ENCODE peak calls at places on chromosomes 1 and 21, in five cellular contexts. I is sigmoid colon, M is H1, V is K562, J is suprapubic skin. Q is an unnamed sample.

GRCh38 chr1:227058321-227058751 is 118.2 kb downstream of the COQ8A start:
- DNase-seq in M (no peak), I (no peak), V (no peak), J (no peak), Q (no peak)

GRCh38 chr1:17348593-17349234 is 23.3 kb upstream of the PADI6 start:
- DNase-seq in I (peak), J (peak), M (no peak), V (no peak), Q (no peak)

GRCh38 chr21:28561772-28562171 is 430.9 kb downstream of the LTN1 start:
- DNase-seq in J (no peak), M (no peak), I (no peak), V (no peak), Q (no peak)

GRCh38 chr1:174072546-174072945 is 50.4 kb upstream of the RC3H1 start:
- DNase-seq in V (no peak), M (no peak), I (no peak), J (no peak), Q (no peak)

GRCh38 chr1:94544706-94545490 is 3.3 kb upstream of the F3 start:
- DNase-seq in M (no peak), V (no peak), I (no peak), J (no peak), Q (no peak)

GRCh38 chr1:172670791-172671190 is 11.9 kb downstream of the FASLG start:
- DNase-seq in V (no peak), I (no peak), M (no peak), J (no peak), Q (no peak)

GRCh38 chr1:88736633-88737248 is 52.7 kb downstream of the PKN2 start:
- DNase-seq in M (peak), V (peak), J (no peak), I (no peak), Q (no peak)

GRCh38 chr1:99004270-99005141 is at the start of gene PLPPR5:
- DNase-seq in V (no peak), M (no peak), I (no peak), J (no peak), Q (no peak)

GRCh38 chr21:33908760-33909159 is 6.8 kb downstream of the ATP5PO start:
- DNase-seq in J (no peak), V (no peak), I (no peak), M (no peak), Q (no peak)

GRCh38 chr1:178451529-178451928 is 45.2 kb downstream of the CLEC20A start:
- DNase-seq in M (no peak), J (no peak), I (no peak), V (no peak), Q (no peak)

GRCh38 chr1:2448098-2448445 is 28.0 kb upstream of the PLCH2 start:
- DNase-seq in J (no peak), I (no peak), M (no peak), V (peak), Q (no peak)

GRCh38 chr1:83011270-83011669 is 987.7 kb downstream of the TTLL7 start:
- DNase-seq in V (no peak), I (no peak), M (no peak), J (no peak), Q (no peak)

GRCh38 chr1:40404670-40405462 is 31.3 kb downstream of the SMAP2 start:
- DNase-seq in M (no peak), I (no peak), V (peak), J (no peak), Q (no peak)

GRCh38 chr1:15835205-15835740 is 12.2 kb upstream of the SPEN start:
- DNase-seq in J (no peak), M (no peak), I (no peak), V (no peak), Q (no peak)

GRCh38 chr1:214445846-214446614 is 105.4 kb downstream of the PTPN14 start:
- DNase-seq in J (no peak), I (no peak), V (no peak), M (no peak), Q (no peak)

GRCh38 chr1:42316292-42316691 is 18.7 kb downstream of the FOXJ3 start:
- DNase-seq in V (no peak), M (no peak), J (no peak), I (no peak), Q (no peak)

GRCh38 chr1:163315773-163316374 is 5.9 kb upstream of the NUF2 start:
- DNase-seq in V (no peak), I (no peak), M (no peak), J (no peak), Q (peak)

GRCh38 chr21:33428669-33429068 is 25.5 kb downstream of the IFNGR2 start:
- DNase-seq in M (no peak), J (no peak), I (no peak), V (no peak), Q (no peak)

GRCh38 chr1:3923378-3924185 is 23.5 kb upstream of the C1orf174 start:
- DNase-seq in M (no peak), V (no peak), J (no peak), I (peak), Q (no peak)

DNA sequence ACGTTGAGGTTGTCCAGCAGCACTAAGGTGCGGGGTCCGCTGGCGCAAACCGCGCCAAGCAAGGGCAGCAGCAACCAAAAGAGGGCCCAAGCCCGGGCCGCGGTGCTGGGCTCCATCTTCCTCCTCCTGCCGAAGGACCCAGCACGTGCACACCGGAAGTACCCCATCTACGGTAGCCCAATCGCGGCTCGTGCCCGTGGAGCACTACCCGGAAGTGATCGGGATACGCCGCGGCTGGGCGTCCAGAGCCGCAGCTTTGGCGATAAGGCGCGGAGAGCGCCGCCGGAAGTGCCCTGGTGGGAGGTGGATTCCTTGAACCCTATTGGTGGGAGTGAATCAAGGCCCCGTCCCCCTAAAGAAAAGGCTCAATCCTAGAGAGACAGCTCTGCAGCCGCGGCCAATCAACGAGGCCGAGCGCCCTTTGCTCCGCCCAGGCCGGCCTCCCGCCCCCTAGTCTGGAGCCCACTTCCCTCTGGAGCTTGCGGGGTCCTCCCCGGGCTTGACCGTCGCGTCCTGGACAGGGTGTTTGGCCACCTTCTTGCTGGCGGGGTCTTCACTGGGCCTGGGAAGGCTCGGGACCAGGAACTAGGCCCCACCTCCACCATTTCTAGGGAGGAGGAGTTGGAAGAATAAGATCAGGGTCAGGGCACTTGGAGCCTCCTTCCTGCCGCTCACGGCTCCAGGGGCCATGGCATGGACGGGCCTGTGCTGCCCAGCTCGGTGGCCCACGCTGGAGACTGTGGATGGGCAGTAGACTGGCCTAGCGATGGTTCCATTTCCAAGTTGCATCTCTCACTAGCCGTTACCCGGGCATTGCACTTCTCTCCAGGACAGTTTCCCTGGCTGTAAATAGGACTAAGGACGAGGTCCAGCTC is at the start of gene DDOST:
- DNase-seq in V (peak), M (peak), I (peak), J (peak), Q (peak)
- TF ChIP-seq POLR2A in V (peak), M (peak), I (no peak), J (no peak), Q (no peak)

GRCh38 chr1:57340361-57341192 is 83.3 kb downstream of the DAB1 start:
- DNase-seq in J (no peak), M (no peak), I (no peak), V (no peak), Q (no peak)
- TF ChIP-seq CTCF in J (no peak), M (no peak), I (no peak), V (no peak), Q (no peak)

GRCh38 chr1:78340006-78340405 is 150.8 kb upstream of the PTGFR start:
- DNase-seq in J (no peak), V (no peak), M (no peak), I (no peak), Q (no peak)
- TF ChIP-seq EP300 in J (no peak), V (no peak), M (no peak), I (no peak), Q (no peak)

GRCh38 chr1:26970810-26971209 is 10.5 kb upstream of the KDF1 start:
- DNase-seq in M (no peak), J (no peak), V (no peak), I (no peak), Q (peak)
- TF ChIP-seq POLR2A in M (no peak), J (no peak), V (no peak), I (no peak), Q (no peak)

DNA sequence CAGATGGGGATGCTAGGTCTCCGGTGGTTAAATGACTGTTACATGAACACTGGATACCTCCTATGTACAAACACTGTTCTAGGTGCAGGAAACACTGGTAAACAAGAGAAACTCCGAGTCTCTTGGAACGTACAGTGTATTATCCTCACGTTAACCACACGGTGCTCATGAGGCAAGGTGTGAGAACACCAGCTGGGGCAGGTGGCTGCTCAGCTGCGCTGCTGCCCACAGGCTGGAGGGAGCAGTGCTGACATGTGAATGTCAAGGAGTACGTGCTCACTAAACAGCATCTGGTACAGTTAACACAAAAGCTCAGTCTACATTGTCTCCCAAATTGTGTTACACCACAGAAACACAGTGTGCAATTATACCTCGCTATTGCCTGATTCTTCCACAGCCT is 138.5 kb downstream of the GLIS1 start:
- DNase-seq in I (peak), M (no peak), V (no peak), J (no peak), Q (no peak)
- TF ChIP-seq CTCF in I (no peak), M (no peak), V (no peak), J (no peak), Q (no peak)

DNA sequence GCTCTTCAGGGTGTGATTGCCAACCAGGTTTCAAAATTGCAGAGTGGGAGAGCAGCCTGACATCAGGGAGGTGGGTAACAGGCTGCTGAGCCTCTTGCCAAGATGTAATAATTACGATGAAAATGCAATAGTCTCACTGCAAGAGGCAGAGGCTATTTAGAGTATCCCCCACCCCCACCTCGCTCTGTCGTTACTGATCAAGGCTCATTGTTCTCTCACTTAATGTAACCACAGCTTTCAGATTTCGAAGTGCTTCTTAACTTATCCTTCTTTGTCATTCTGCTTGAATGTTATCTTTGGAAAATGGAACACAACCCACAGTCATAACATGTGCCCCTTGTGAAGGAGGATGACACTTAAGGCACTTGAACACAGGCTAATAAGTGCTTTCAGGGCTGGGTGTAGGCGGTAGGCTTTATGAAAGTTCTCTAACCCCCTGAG is 559.2 kb upstream of the PLXNA2 start:
- DNase-seq in M (no peak), I (no peak), J (no peak), V (no peak), Q (no peak)
- TF ChIP-seq EP300 in M (no peak), I (no peak), J (no peak), V (no peak), Q (no peak)

DNA sequence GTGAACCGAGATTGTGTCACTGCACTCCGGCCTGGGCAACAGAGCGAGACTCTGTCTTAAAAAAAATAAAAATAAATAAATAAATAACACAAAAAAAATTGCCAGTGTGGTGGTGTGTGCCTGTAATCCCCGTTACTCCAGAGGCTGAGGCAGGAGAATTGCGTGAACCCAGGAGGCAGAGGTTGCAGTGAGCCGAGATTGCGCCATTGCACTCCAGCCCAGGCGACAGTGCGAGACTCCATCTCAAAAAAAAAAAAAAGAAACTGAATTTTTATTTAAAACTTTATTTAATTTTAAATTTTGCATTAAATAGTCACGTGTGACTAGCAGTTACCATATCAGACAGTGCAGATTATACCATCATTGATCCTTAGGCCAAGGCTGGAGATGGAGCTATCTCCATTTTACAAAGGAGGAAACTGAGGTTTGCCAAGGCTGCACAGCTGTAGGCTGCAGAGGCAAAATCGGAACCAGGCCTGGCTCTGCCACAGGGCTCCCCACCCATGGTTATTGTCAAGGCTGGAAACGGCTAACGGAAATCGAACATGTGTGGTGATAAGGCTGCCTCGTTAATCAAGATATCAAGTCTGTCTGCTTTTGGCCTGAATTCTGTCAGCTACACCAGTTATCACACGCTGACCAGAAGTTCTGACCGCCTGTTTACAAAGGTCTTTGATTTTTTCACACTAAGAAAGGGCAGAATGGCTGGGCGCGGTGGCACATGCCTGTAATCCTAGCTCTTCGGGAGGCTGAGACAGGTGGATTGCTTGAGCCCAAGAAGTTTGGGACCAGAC is 20.5 kb downstream of the HSPG2 start:
- DNase-seq in M (no peak), J (no peak), V (peak), I (no peak), Q (no peak)
- TF ChIP-seq POLR2A in M (no peak), J (no peak), V (no peak), I (no peak), Q (no peak)

GRCh38 chr1:25757151-25757845 is 42.7 kb upstream of the SELENON start:
- DNase-seq in M (no peak), I (no peak), J (no peak), V (no peak), Q (no peak)

GRCh38 chr1:25757846-25758185 is 42.2 kb upstream of the SELENON start:
- DNase-seq in V (no peak), J (no peak), M (no peak), I (no peak), Q (no peak)

GRCh38 chr1:25756210-25756609 is 43.8 kb upstream of the SELENON start:
- DNase-seq in I (no peak), J (no peak), V (no peak), M (no peak), Q (no peak)

GRCh38 chr1:25755475-25756125 is 44.4 kb upstream of the SELENON start:
- DNase-seq in J (no peak), I (no peak), M (no peak), V (no peak), Q (no peak)

GRCh38 chr1:25754421-25755195 is 45.4 kb upstream of the SELENON start:
- DNase-seq in M (no peak), V (no peak), J (no peak), I (no peak), Q (no peak)
- TF ChIP-seq CTCF in M (no peak), V (peak), J (no peak), I (no peak), Q (no peak)

DNA sequence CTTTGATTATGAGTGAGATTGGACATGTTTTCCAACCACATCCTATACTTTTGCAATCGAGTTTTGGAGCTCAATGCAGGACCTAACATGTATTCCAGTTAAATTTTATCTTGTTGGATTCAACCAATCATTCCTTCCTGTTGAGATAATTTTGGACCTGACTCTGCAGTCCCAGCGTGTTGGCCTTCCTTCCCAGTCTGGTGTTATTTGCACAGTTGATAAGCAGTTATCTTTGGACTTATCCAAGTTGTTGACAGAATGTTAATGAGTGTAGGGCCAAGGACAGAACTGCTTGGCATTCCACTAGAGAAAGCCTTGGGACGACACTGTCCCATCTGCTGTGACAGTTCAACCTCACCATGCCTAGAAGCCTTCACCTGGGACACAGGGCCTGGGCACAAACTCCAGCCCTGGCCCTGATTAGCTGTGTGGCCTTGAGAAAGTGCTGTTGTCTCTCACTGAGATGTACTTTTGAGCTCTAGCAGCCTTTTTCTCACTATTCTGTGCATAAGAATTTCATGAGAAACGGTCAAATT is 104.1 kb upstream of the SLC25A33 start:
- DNase-seq in M (no peak), J (no peak), V (no peak), I (no peak), Q (peak)
- TF ChIP-seq EP300 in M (no peak), J (no peak), V (no peak), I (no peak), Q (no peak)

GRCh38 chr1:159923203-159924024 is 1.9 kb downstream of the TAGLN2 start:
- DNase-seq in M (peak), V (peak), I (peak), J (peak), Q (peak)
- TF ChIP-seq POLR2A in M (no peak), V (peak), I (no peak), J (no peak), Q (no peak)

Q was measured in stomach.